ENCODE peak calls at places on chromosome 6, in four cellular contexts. U is A549, K is prostate gland, Y is ovary. X is an unnamed sample.

GRCh38 chr6:166052837-166053236 is 114.8 kb downstream of the TBXT start:
- DNase-seq in K (no peak), Y (no peak), U (no peak), X (no peak)

GRCh38 chr6:90186637-90187361 is 109.8 kb downstream of the BACH2 start:
- DNase-seq in K (no peak), Y (no peak), U (no peak), X (no peak)

GRCh38 chr6:56914791-56915658 is 39.9 kb upstream of the BEND6 start:
- DNase-seq in K (no peak), U (no peak), Y (no peak), X (no peak)

GRCh38 chr6:128487055-128487454 is 33.3 kb downstream of the PTPRK start:
- DNase-seq in Y (no peak), K (no peak), U (no peak), X (no peak)

GRCh38 chr6:11096109-11096508 is 2.5 kb downstream of the SMIM13 start:
- DNase-seq in U (peak; percentile 78), Y (no peak), K (peak; percentile 22), X (no peak)

GRCh38 chr6:85865665-85866372 is 223.1 kb upstream of the SYNCRIP start:
- DNase-seq in Y (no peak), K (peak; percentile 28), U (peak; percentile 12), X (no peak)

GRCh38 chr6:68728580-68728979 is 93.5 kb downstream of the ADGRB3 start:
- DNase-seq in U (no peak), K (no peak), Y (no peak), X (no peak)

GRCh38 chr6:3911614-3912336 is 62.6 kb downstream of the FAM50B start:
- DNase-seq in K (no peak), U (peak; percentile 83), Y (peak; percentile 69), X (peak; percentile 90)

GRCh38 chr6:161361529-161361928 is 87.7 kb upstream of the AGPAT4 start:
- DNase-seq in Y (no peak), K (no peak), U (no peak), X (no peak)

GRCh38 chr6:29517728-29518440 is 30.1 kb upstream of the MAS1L start:
- DNase-seq in U (no peak), K (no peak), Y (no peak), X (peak; percentile 32)

GRCh38 chr6:46954819-46955520 is 33.2 kb upstream of the ADGRF5 start:
- DNase-seq in K (no peak), U (no peak), Y (no peak), X (no peak)

GRCh38 chr6:35078896-35079295 is 62.2 kb downstream of the TCP11 start:
- DNase-seq in U (no peak), K (no peak), Y (no peak), X (no peak)

GRCh38 chr6:71197770-71198169 is 90.8 kb upstream of the OGFRL1 start:
- DNase-seq in Y (no peak), K (no peak), U (no peak), X (no peak)

GRCh38 chr6:30490031-30490876 is 945 bp downstream of the HLA-E start:
- DNase-seq in Y (peak; percentile 73), U (peak; percentile 38), K (peak; percentile 55), X (peak; percentile 68)

GRCh38 chr6:150145830-150146229 is 3.0 kb downstream of the PPP1R14C start:
- DNase-seq in Y (no peak), K (no peak), U (no peak), X (no peak)

GRCh38 chr6:88167625-88167937 is 1.4 kb upstream of the CNR1 start:
- DNase-seq in Y (no peak), K (no peak), U (no peak), X (no peak)

GRCh38 chr6:8940356-8940755 is 505.0 kb upstream of the SLC35B3 start:
- DNase-seq in K (no peak), Y (no peak), U (no peak), X (no peak)

GRCh38 chr6:89527634-89528033 is 94.7 kb downstream of the ANKRD6 start:
- DNase-seq in K (no peak), Y (no peak), U (peak; percentile 17), X (no peak)

GRCh38 chr6:55822005-55822404 is 53.4 kb downstream of the BMP5 start:
- DNase-seq in Y (no peak), K (no peak), U (no peak), X (no peak)

GRCh38 chr6:7215140-7215539 is 97.9 kb downstream of the SSR1 start:
- DNase-seq in U (no peak), Y (no peak), K (no peak), X (no peak)

GRCh38 chr6:127855542-127856159 is 45.2 kb downstream of the THEMIS start:
- DNase-seq in U (peak; percentile 20), K (no peak), Y (no peak), X (no peak)

GRCh38 chr6:105545947-105546710 is 143.2 kb upstream of the PREP start:
- DNase-seq in K (no peak), Y (no peak), U (peak; percentile 75), X (no peak)

GRCh38 chr6:3899061-3899460 is 49.9 kb downstream of the FAM50B start:
- DNase-seq in U (no peak), K (no peak), Y (no peak), X (no peak)

GRCh38 chr6:33213166-33213988 is 5.1 kb downstream of the RING1 start:
- DNase-seq in K (no peak), U (no peak), Y (no peak), X (no peak)

GRCh38 chr6:159972506-159973268 is 3.8 kb downstream of the IGF2R start:
- DNase-seq in Y (no peak), K (no peak), U (no peak), X (no peak)

GRCh38 chr6:143973097-143973979 is 34.7 kb downstream of the PLAGL1 start:
- DNase-seq in Y (no peak), K (no peak), U (no peak), X (no peak)

GRCh38 chr6:126063512-126064146 is 77.3 kb downstream of the TRMT11 start:
- DNase-seq in K (no peak), Y (no peak), U (peak; percentile 25), X (no peak)

GRCh38 chr6:82619573-82619972 is 256.0 kb downstream of the TPBG start:
- DNase-seq in K (no peak), Y (no peak), U (no peak), X (no peak)

GRCh38 chr6:107491059-107491609 is 1.2 kb downstream of the SOBP start:
- DNase-seq in U (peak; percentile 3), K (peak; percentile 21), Y (peak; percentile 78), X (no peak)

GRCh38 chr6:40348591-40348990 is 238.6 kb downstream of the LRFN2 start:
- DNase-seq in Y (no peak), K (peak; percentile 0), U (no peak), X (no peak)

GRCh38 chr6:10184408-10185187 is 230.3 kb downstream of the TFAP2A start:
- DNase-seq in Y (no peak), U (no peak), K (no peak), X (no peak)

GRCh38 chr6:48061630-48062029 is 49.4 kb downstream of the PTCHD4 start:
- DNase-seq in U (no peak), K (no peak), Y (no peak), X (no peak)

GRCh38 chr6:154154389-154154967 is 115.4 kb downstream of the OPRM1 start:
- DNase-seq in K (peak; percentile 67), Y (peak; percentile 73), U (peak; percentile 67), X (peak; percentile 62)

GRCh38 chr6:32198866-32199265 is 6.4 kb upstream of the GPSM3 start:
- DNase-seq in U (no peak), K (no peak), Y (no peak), X (no peak)

GRCh38 chr6:42453027-42453648 is 1.4 kb upstream of the TRERF1 start:
- DNase-seq in Y (peak; percentile 90), U (peak; percentile 76), K (peak; percentile 84), X (peak; percentile 97)
- TF ChIP-seq POLR2A in Y (peak; percentile 62), U (peak; percentile 59), K (peak; percentile 64), X (no peak)

GRCh38 chr6:44298055-44298803 is 14.9 kb downstream of the AARS2 start:
- DNase-seq in K (no peak), U (peak; percentile 20), Y (no peak), X (no peak)
- H3K4me3 ChIP-seq in K (peak overlapping the region; percentile 40), U (peak overlapping the region; percentile 40), Y (no peak overlapping the region), X (no peak overlapping the region)

DNA sequence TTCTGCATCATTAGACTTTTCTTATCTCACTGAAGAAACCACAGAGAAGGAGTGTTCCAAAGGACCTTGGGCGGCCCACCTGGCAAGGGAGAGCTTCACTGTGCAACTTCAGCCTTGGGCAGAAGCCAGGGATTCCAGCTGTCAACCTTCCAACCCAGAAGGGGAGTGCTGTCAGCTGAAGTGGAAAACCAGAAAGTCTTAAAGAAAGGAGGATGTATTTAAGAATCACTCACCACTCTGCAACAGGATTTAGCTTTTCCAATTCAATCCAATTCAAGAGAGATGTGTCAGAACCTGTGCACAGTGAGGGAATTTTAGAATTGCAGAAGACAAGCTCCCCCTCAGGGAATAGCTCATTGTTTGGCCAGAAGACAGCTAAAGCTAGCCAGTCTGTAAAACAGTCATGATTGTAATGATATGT is 553.7 kb downstream of the CD83 start:
- DNase-seq in Y (peak; percentile 78), U (no peak), K (peak; percentile 19), X (no peak)
- TF ChIP-seq CTCF in Y (no peak), U (no peak), K (no peak), X (no peak)

GRCh38 chr6:142913511-142914047 is 31.4 kb downstream of the HIVEP2 start:
- DNase-seq in Y (no peak), K (no peak), U (no peak), X (no peak)
- TF ChIP-seq POLR2A in Y (no peak), K (no peak), U (no peak), X (no peak)

DNA sequence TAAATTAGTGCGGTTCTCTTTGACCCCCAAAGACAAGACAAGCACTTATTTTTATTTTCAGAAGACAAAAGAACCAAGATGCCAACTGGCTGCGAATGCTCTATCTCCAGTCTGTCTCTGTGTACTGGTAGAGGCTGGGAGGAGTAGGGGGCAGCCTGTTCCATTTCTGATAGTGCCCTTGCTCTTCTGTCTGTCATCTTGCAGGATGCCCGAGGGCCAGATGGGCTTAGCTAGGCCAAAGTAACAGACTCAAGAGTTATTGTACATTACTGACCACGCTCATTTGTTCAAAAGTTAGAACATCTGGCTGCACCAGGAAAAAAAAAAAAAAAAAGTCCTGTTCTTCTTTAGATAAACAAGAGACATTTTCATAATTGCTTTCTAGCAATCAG is 198.1 kb upstream of the UST start:
- DNase-seq in Y (no peak), U (no peak), K (no peak), X (no peak)
- H3K4me3 ChIP-seq in Y (no peak overlapping the region), U (no peak overlapping the region), K (no peak overlapping the region), X (no peak overlapping the region)

GRCh38 chr6:39003072-39003471 is 45.5 kb upstream of the GLP1R start:
- DNase-seq in Y (no peak), K (no peak), U (no peak), X (no peak)

GRCh38 chr6:38996676-38997075 is 51.9 kb upstream of the GLP1R start:
- DNase-seq in Y (no peak), K (no peak), U (no peak), X (no peak)

GRCh38 chr6:38997128-38997761 is 51.3 kb upstream of the GLP1R start:
- DNase-seq in K (no peak), Y (no peak), U (peak; percentile 16), X (no peak)
- TF ChIP-seq CTCF in K (peak; percentile 32), Y (no peak), U (no peak), X (no peak)